ENCODE peak calls at places on chromosome 9, in nine cellular contexts. F, U, E, D, Z, W, R, H and Q are unnamed samples. For H3K4me1, the result is how much of the 10 kb centered on the place peaks cover.

GRCh38 chr9:18438300-18438925 is 35.5 kb upstream of the ADAMTSL1 start:
- DNase-seq in F (no peak), U (peak), E (peak), D (peak), Z (peak), W (no peak), R (no peak), H (peak), Q (peak)

GRCh38 chr9:6576930-6577329 is 68.6 kb downstream of the GLDC start:
- DNase-seq in F (no peak), U (no peak), E (no peak), D (no peak), Z (no peak), W (no peak), R (no peak), H (no peak), Q (no peak)

GRCh38 chr9:38029923-38030638 is 38.9 kb downstream of the SHB start:
- DNase-seq in F (no peak), U (no peak), E (no peak), D (no peak), Z (no peak), W (no peak), R (no peak), H (no peak), Q (no peak)

GRCh38 chr9:70517926-70518325 is 103.5 kb upstream of the KLF9 start:
- DNase-seq in F (no peak), U (no peak), E (no peak), D (no peak), Z (no peak), W (no peak), R (no peak), H (no peak), Q (no peak)

GRCh38 chr9:33425128-33425533 is 22.3 kb downstream of the AQP3 start:
- DNase-seq in F (no peak), U (no peak), E (no peak), D (peak), Z (no peak), W (no peak), R (no peak), H (no peak), Q (no peak)

GRCh38 chr9:99114049-99114440 is 9.1 kb downstream of the TGFBR1 start:
- DNase-seq in F (no peak), U (no peak), E (no peak), D (no peak), Z (no peak), W (no peak), R (no peak), H (no peak), Q (no peak)

GRCh38 chr9:137434498-137435380 is 6.4 kb downstream of the ENTPD8 start:
- DNase-seq in F (no peak), U (no peak), E (no peak), D (no peak), Z (peak), W (no peak), R (no peak), H (no peak), Q (peak)

GRCh38 chr9:129440394-129441186 is 180.3 kb downstream of the C9orf50 start:
- DNase-seq in F (no peak), U (no peak), E (no peak), D (no peak), Z (no peak), W (no peak), R (no peak), H (no peak), Q (no peak)

GRCh38 chr9:93592389-93593021 is 16.1 kb downstream of the PHF2 start:
- DNase-seq in F (peak), U (no peak), E (no peak), D (no peak), Z (peak), W (peak), R (no peak), H (peak), Q (no peak)

GRCh38 chr9:93591301-93591700 is 14.9 kb downstream of the PHF2 start:
- DNase-seq in F (no peak), U (no peak), E (no peak), D (no peak), Z (peak), W (no peak), R (no peak), H (no peak), Q (no peak)

GRCh38 chr9:93594041-93594756 is 17.8 kb downstream of the PHF2 start:
- DNase-seq in F (peak), U (no peak), E (no peak), D (no peak), Z (peak), W (no peak), R (no peak), H (no peak), Q (no peak)

GRCh38 chr9:93591706-93592388 is 15.5 kb downstream of the PHF2 start:
- DNase-seq in F (peak), U (no peak), E (no peak), D (no peak), Z (peak), W (no peak), R (no peak), H (no peak), Q (no peak)

DNA sequence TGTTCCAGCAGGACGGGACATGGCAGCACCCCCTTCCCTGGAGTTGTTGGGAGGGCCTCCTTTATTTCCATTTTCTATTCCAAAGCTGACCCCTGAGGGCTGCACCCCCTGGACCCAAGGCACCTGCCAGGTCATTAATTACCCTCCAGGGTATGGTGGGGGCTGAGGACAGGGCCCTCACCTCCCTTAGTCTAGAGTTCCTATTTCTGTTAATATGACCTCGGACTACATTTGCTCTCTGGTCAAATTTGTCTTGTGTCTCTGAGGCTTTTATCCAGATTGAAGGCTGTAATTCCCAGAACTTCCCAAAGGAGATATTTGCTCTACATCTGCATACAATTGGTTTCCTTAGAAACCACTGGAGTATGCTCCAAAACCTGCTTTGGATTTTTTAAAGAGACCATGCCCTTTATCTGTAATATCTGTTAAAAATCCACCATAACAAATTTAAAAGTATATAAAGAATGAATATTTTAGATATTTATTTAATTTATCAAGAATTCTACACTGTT is 16.8 kb downstream of the PHF2 start:
- DNase-seq in F (no peak), U (no peak), E (no peak), D (no peak), Z (peak), W (no peak), R (no peak), H (no peak), Q (no peak)
- H3K4me1 ChIP-seq in F (under half), U (half or more), E (under half), D (under half), Z (under half), W (under half), R (under half), H (under half), Q (under half)

GRCh38 chr9:98105006-98105405 is 14.0 kb downstream of the TRIM14 start:
- DNase-seq in F (no peak), U (no peak), E (no peak), D (no peak), Z (no peak), W (no peak), R (no peak), H (no peak), Q (no peak)

GRCh38 chr9:98107926-98108325 is 11.1 kb downstream of the TRIM14 start:
- DNase-seq in F (no peak), U (no peak), E (no peak), D (no peak), Z (no peak), W (peak), R (no peak), H (no peak), Q (no peak)

GRCh38 chr9:98104445-98104881 is 14.6 kb downstream of the TRIM14 start:
- DNase-seq in F (no peak), U (no peak), E (no peak), D (no peak), Z (no peak), W (peak), R (no peak), H (no peak), Q (no peak)

GRCh38 chr9:98109052-98109451 is 10.0 kb downstream of the TRIM14 start:
- DNase-seq in F (no peak), U (no peak), E (no peak), D (no peak), Z (no peak), W (peak), R (no peak), H (no peak), Q (no peak)

DNA sequence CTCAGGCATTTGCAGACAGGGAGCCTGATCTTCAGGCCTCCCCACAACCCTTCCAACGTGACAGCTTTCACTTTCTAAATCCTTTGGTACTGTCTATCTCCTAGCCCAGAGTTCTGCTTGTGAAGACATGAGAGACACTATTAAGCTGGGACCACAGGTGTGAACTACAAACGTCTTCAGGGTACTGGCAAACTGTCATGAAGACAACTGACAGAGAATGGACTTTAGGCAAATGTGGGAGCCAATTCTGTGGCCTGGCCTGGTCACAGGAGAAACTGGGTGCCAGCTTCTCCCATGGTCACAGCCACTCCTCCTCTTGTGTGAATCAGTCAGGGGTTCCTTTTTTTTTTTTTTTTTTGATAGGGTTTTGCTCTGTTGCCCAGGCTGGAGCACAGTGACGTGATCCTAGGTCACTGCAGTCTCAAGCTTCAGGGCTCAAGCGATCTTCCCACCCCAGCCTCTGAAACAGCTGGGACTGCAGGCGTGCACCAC is 10.4 kb downstream of the TRIM14 start:
- DNase-seq in F (no peak), U (no peak), E (no peak), D (no peak), Z (no peak), W (peak), R (peak), H (no peak), Q (no peak)
- H3K4me1 ChIP-seq in F (under half), U (under half), E (under half), D (under half), Z (under half), W (half or more), R (half or more), H (under half), Q (under half)

GRCh38 chr9:114774504-114774903 is 31.3 kb downstream of the TNFSF15 start:
- DNase-seq in F (no peak), U (no peak), E (no peak), D (no peak), Z (no peak), W (peak), R (no peak), H (no peak), Q (no peak)

GRCh38 chr9:114775121-114775520 is 30.7 kb downstream of the TNFSF15 start:
- DNase-seq in F (no peak), U (no peak), E (no peak), D (no peak), Z (no peak), W (no peak), R (no peak), H (no peak), Q (no peak)

GRCh38 chr9:114769664-114770063 is 36.2 kb downstream of the TNFSF15 start:
- DNase-seq in F (no peak), U (no peak), E (no peak), D (peak), Z (no peak), W (no peak), R (no peak), H (no peak), Q (no peak)

GRCh38 chr9:114770991-114771390 is 34.8 kb downstream of the TNFSF15 start:
- DNase-seq in F (no peak), U (no peak), E (no peak), D (no peak), Z (no peak), W (no peak), R (no peak), H (no peak), Q (no peak)

GRCh38 chr9:114771901-114772300 is 33.9 kb downstream of the TNFSF15 start:
- DNase-seq in F (no peak), U (no peak), E (no peak), D (no peak), Z (no peak), W (no peak), R (no peak), H (no peak), Q (no peak)
- H3K4me1 ChIP-seq in F (under half), U (under half), E (under half), D (under half), Z (under half), W (under half), R (under half), H (under half), Q (under half)

GRCh38 chr9:93193373-93193725 is 9.4 kb downstream of the WNK2 start:
- DNase-seq in F (no peak), U (no peak), E (no peak), D (no peak), Z (no peak), W (no peak), R (no peak), H (no peak), Q (no peak)

GRCh38 chr9:93193978-93194377 is 10.0 kb downstream of the WNK2 start:
- DNase-seq in F (no peak), U (no peak), E (no peak), D (no peak), Z (no peak), W (no peak), R (no peak), H (no peak), Q (no peak)

GRCh38 chr9:93192721-93193372 is 8.9 kb downstream of the WNK2 start:
- DNase-seq in F (no peak), U (no peak), E (no peak), D (no peak), Z (no peak), W (no peak), R (no peak), H (no peak), Q (no peak)

GRCh38 chr9:93196095-93197055 is 12.4 kb downstream of the WNK2 start:
- DNase-seq in F (no peak), U (no peak), E (no peak), D (no peak), Z (no peak), W (no peak), R (no peak), H (no peak), Q (no peak)

DNA sequence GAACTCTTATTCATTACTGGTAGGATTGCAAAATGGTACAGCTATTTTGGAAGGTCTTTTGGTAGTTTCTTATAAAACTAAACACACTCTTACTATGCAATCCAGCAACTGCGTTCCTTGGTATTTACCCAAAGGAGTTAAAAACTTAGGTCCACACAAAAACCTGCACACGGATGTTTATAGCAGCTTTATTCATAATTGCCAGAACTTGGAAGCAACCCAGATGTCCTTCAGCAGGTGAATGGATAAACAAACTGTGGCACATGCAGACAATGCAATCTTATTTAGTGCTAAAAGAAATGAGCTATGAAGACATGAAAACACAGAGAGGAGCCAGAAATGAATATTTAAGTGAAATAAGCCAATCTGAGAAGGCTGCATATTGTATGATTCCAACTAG is 10.6 kb downstream of the WNK2 start:
- DNase-seq in F (no peak), U (no peak), E (no peak), D (no peak), Z (no peak), W (no peak), R (no peak), H (no peak), Q (no peak)
- H3K4me1 ChIP-seq in F (under half), U (half or more), E (under half), D (under half), Z (under half), W (under half), R (under half), H (under half), Q (under half)